ENCODE peak calls at places on chromosomes 1 and 21, in five cellular contexts. N, Z, P, V and X are unnamed samples.

GRCh38 chr1:97980530-97980929 is 59.7 kb upstream of the DPYD start:
- DNase-seq in N (no peak), P (no peak), V (no peak), Z (no peak), X (no peak)

GRCh38 chr1:229024528-229025119 is 246.3 kb upstream of the RAB4A start:
- DNase-seq in V (no peak), P (peak), Z (no peak), N (peak), X (no peak)

GRCh38 chr1:22216210-22216883 is 73.5 kb upstream of the WNT4 start:
- DNase-seq in N (no peak), V (no peak), P (no peak), Z (no peak), X (peak)

GRCh38 chr1:160997323-160998038 is 23.5 kb downstream of the F11R start:
- DNase-seq in V (no peak), P (no peak), N (no peak), Z (no peak), X (no peak)

GRCh38 chr1:176033879-176034278 is 173.2 kb downstream of the COP1 start:
- DNase-seq in P (no peak), N (no peak), Z (no peak), V (no peak), X (no peak)

GRCh38 chr1:28144203-28145135 is 32.0 kb downstream of the PTAFR start:
- DNase-seq in V (no peak), Z (no peak), P (peak), N (no peak), X (no peak)

GRCh38 chr1:201807958-201808632 is 20.9 kb upstream of the IPO9 start:
- DNase-seq in V (no peak), Z (no peak), N (no peak), P (no peak), X (no peak)

GRCh38 chr1:233790662-233791371 is 113.7 kb upstream of the SLC35F3 start:
- DNase-seq in V (no peak), P (peak), Z (no peak), N (no peak), X (no peak)

GRCh38 chr1:151540982-151541377 is 871 bp downstream of the TUFT1 start:
- DNase-seq in V (no peak), P (no peak), Z (no peak), N (no peak), X (no peak)

GRCh38 chr1:79845951-79846350 is 839.4 kb upstream of the ADGRL4 start:
- DNase-seq in V (no peak), Z (no peak), P (no peak), N (no peak), X (no peak)

DNA sequence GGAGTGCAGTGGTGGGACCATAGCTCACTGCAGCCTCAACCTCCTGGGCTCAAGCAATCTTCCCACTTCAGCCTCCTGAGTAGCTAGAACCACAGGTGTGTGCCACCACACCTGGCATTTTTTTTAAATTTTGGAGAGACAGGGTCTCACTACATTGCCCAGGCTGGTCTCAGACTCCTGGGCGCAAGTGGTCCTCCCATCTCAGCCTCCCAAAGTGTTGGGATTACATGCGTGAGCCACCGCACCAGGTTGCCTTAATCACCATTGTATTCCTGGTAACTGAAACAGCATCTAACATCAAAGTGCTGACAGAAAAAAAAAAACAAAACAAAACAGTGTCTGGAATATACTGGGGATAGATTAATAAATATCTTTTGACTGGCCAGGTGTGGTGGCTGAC is 18.2 kb downstream of the RPL5 start:
- DNase-seq in P (no peak), Z (no peak), N (no peak), V (no peak), X (no peak)
- TF ChIP-seq CTCF in P (no peak), Z (no peak), N (no peak), V (no peak), X (no peak)

DNA sequence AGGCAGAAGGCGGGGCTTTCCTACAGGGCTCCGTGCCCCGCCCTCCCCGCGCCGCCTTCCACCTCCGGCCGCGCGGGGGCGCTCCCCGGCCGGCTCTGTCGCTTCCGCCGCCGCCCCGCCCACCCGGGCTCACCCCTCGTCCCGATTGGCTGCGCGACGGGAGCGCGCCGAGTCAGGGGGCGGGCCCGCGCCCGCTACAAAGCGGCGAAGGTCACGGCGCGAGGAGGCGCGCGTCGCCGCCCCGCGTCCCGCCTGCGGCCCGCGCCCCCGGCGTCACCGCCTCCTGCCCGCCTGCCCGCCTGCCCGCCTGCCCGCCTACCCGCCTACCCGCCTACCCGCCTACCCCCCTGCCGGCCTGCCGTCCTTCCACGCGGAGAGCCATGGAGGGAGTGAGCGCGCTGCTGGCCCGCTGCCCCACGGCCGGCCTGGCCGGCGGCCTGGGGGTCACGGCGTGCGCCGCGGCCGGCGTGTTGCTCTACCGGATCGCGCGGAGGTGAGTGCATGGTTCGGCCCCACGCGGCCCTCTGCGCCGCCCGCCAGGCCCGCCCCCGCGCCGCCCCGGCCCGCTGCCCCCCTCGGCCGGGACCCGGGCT is at the start of gene TMEM201:
- DNase-seq in P (peak), N (peak), Z (peak), V (peak), X (peak)
- TF ChIP-seq CTCF in P (peak), N (peak), Z (peak), V (peak), X (peak)

GRCh38 chr1:220368352-220369265 is 96.4 kb upstream of the RAB3GAP2 start:
- DNase-seq in P (peak), Z (no peak), N (peak), V (no peak), X (no peak)

GRCh38 chr1:220372451-220372850 is 100.2 kb upstream of the RAB3GAP2 start:
- DNase-seq in P (no peak), V (no peak), Z (no peak), N (peak), X (no peak)

GRCh38 chr1:220369511-220369910 is 97.3 kb upstream of the RAB3GAP2 start:
- DNase-seq in P (no peak), N (no peak), V (no peak), Z (no peak), X (no peak)

GRCh38 chr1:220370041-220370700 is 97.9 kb upstream of the RAB3GAP2 start:
- DNase-seq in N (peak), V (no peak), Z (no peak), P (peak), X (no peak)

GRCh38 chr1:220371324-220371723 is 99.1 kb upstream of the RAB3GAP2 start:
- DNase-seq in V (no peak), Z (no peak), P (no peak), N (peak), X (no peak)
- TF ChIP-seq CTCF in V (no peak), Z (no peak), P (no peak), N (no peak), X (no peak)

GRCh38 chr1:66731462-66731861 is 20.8 kb upstream of the DYNLT5 start:
- DNase-seq in Z (no peak), P (no peak), N (no peak), V (no peak), X (no peak)

GRCh38 chr1:66729130-66729922 is 22.9 kb upstream of the DYNLT5 start:
- DNase-seq in Z (no peak), P (no peak), N (no peak), V (no peak), X (no peak)

GRCh38 chr1:66730462-66730861 is 21.8 kb upstream of the DYNLT5 start:
- DNase-seq in N (no peak), P (no peak), V (no peak), Z (no peak), X (no peak)

GRCh38 chr1:66732407-66733166 is 19.7 kb upstream of the DYNLT5 start:
- DNase-seq in V (no peak), N (no peak), P (no peak), Z (no peak), X (no peak)

GRCh38 chr1:66733348-66734017 is 18.8 kb upstream of the DYNLT5 start:
- DNase-seq in N (no peak), Z (no peak), P (no peak), V (no peak), X (no peak)
- TF ChIP-seq CTCF in N (no peak), Z (no peak), P (no peak), V (no peak), X (no peak)

DNA sequence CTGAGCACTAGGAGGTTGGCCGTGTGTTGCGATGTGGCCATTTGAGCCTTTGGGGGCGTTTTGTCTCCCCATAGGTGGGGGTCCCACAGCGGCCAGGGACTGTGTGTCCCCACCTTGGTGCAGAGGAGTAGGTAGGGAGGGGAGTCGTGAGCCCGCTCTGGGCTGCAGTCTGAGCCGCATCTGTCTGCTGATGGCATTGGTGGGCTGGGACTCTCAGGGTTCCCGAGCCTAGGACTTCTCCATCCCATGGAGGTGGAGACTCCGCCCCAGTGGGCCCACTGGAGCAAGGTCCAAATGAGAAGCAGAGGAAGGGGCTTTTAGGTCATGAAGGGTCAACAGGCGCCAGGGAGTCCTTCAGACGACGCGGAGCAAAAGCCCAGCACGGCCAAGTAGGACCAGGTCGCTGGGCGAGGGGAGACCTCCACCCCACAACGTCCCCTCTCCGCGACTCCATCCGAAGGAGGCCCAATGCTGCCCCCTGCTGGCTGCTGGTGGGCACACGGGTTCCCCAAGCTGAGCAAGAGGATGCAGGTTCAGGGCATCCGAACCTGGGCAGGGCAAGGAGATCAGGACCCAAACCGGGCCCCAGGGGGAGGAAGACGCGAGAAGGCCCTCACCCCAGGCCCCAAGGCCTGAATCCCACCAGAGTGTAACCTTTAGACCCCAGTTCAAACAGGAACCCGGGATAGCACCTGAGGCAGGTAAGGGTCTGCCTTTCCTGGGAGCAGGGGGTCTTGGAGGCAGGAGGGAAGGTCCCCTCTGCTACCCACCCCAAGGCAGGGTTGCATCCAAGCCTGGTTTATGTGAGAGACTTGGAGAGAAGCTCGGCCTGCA is 14.9 kb downstream of the TTC34 start:
- DNase-seq in Z (peak), V (no peak), N (no peak), P (no peak), X (peak)
- TF ChIP-seq CTCF in Z (peak), V (peak), N (peak), P (no peak), X (peak)

GRCh38 chr21:37079211-37079824 is 6.3 kb downstream of the TTC3 start:
- DNase-seq in N (no peak), P (no peak), Z (no peak), V (no peak), X (no peak)
- TF ChIP-seq CTCF in N (no peak), P (no peak), Z (no peak), V (no peak), X (peak)

GRCh38 chr1:118504867-118505266 is 319.8 kb upstream of the SPAG17 start:
- DNase-seq in P (no peak), Z (no peak), N (no peak), V (no peak), X (no peak)
- TF ChIP-seq CTCF in P (no peak), Z (no peak), N (no peak), V (no peak), X (no peak)

GRCh38 chr1:247487057-247487456 is 29.2 kb upstream of the OR2B11 start:
- DNase-seq in Z (no peak), V (no peak), P (peak), N (no peak), X (no peak)
- TF ChIP-seq CTCF in Z (peak), V (no peak), P (peak), N (peak), X (peak)

DNA sequence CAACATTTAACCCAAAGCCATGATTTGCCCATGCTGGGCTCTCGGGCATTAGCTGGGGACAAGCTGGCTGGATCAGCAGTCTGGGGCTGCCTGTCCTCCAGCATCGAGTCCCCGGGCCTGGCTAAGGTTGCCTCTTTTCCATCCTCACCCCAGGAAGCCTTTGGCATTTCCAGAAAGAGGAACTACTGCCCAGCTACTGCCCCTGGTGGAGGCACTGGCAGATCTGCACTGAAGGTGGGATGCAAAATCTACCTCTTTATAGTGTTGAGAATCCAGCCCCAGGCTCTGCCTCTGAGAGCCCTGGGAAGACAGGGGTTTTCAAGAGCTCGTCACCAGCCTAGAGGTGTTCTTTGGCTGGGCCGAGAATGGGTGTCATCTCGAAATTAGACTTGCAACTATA is 635.9 kb downstream of the MATN1 start:
- DNase-seq in N (no peak), Z (no peak), V (no peak), P (no peak), X (no peak)
- TF ChIP-seq CTCF in N (no peak), Z (no peak), V (no peak), P (peak), X (peak)